ENCODE peak calls at places on chromosome 11, in ten cellular contexts. One of them, this sample, is unnamed.

GRCh38 chr11:123694551-123694950 is 40.1 kb upstream of the SCN3B start:
- DNase-seq in NCI-H2081: no peak
- DNase-seq in esophagus squamous epithelium: no peak
- DNase-seq in CD8-positive, alpha-beta memory T cell: no peak
- DNase-seq in CD4-positive, alpha-beta T cell: no peak
- DNase-seq in sciatic nerve: no peak
- DNase-seq in HEK293T: no peak
- DNase-seq in HS-5: no peak
- DNase-seq in anterior cingulate cortex: no peak
- DNase-seq in GM23338: no peak
- DNase-seq in this sample: no peak

GRCh38 chr11:69554849-69555248 is 73.4 kb downstream of the LINC01488 start:
- DNase-seq in NCI-H2081: no peak
- DNase-seq in esophagus squamous epithelium: no peak
- DNase-seq in CD8-positive, alpha-beta memory T cell: no peak
- DNase-seq in CD4-positive, alpha-beta T cell: no peak
- DNase-seq in sciatic nerve: no peak
- DNase-seq in HEK293T: no peak
- DNase-seq in HS-5: no peak
- DNase-seq in anterior cingulate cortex: no peak
- DNase-seq in GM23338: no peak
- DNase-seq in this sample: no peak

GRCh38 chr11:78424334-78425270 is 7.0 kb upstream of the GAB2 start:
- DNase-seq in NCI-H2081: no peak
- DNase-seq in esophagus squamous epithelium: no peak
- DNase-seq in CD8-positive, alpha-beta memory T cell: no peak
- DNase-seq in CD4-positive, alpha-beta T cell: no peak
- DNase-seq in sciatic nerve: no peak
- DNase-seq in HEK293T: no peak
- DNase-seq in HS-5: no peak
- DNase-seq in anterior cingulate cortex: no peak
- DNase-seq in GM23338: peak; percentile 21
- DNase-seq in this sample: no peak

GRCh38 chr11:118715245-118715807 is 35.9 kb upstream of the TREH start:
- DNase-seq in NCI-H2081: no peak
- DNase-seq in esophagus squamous epithelium: no peak
- DNase-seq in CD8-positive, alpha-beta memory T cell: no peak
- DNase-seq in CD4-positive, alpha-beta T cell: no peak
- DNase-seq in sciatic nerve: no peak
- DNase-seq in HEK293T: no peak
- DNase-seq in HS-5: no peak
- DNase-seq in anterior cingulate cortex: no peak
- DNase-seq in GM23338: no peak
- DNase-seq in this sample: no peak

GRCh38 chr11:113796663-113797259 is 17.2 kb downstream of the CLDN25 start:
- DNase-seq in NCI-H2081: peak; percentile 57
- DNase-seq in esophagus squamous epithelium: no peak
- DNase-seq in CD8-positive, alpha-beta memory T cell: no peak
- DNase-seq in CD4-positive, alpha-beta T cell: no peak
- DNase-seq in sciatic nerve: no peak
- DNase-seq in HEK293T: peak; percentile 59
- DNase-seq in HS-5: no peak
- DNase-seq in anterior cingulate cortex: peak; percentile 32
- DNase-seq in GM23338: peak; percentile 87
- DNase-seq in this sample: peak; percentile 29

GRCh38 chr11:32229566-32230240 is 138.8 kb downstream of the RCN1 start:
- DNase-seq in NCI-H2081: peak; percentile 5
- DNase-seq in esophagus squamous epithelium: no peak
- DNase-seq in CD8-positive, alpha-beta memory T cell: no peak
- DNase-seq in CD4-positive, alpha-beta T cell: no peak
- DNase-seq in sciatic nerve: no peak
- DNase-seq in HEK293T: no peak
- DNase-seq in HS-5: no peak
- DNase-seq in anterior cingulate cortex: no peak
- DNase-seq in GM23338: no peak
- DNase-seq in this sample: no peak

GRCh38 chr11:70305501-70305900 is 35.0 kb downstream of the PPFIA1 start:
- DNase-seq in NCI-H2081: no peak
- DNase-seq in esophagus squamous epithelium: no peak
- DNase-seq in CD8-positive, alpha-beta memory T cell: no peak
- DNase-seq in CD4-positive, alpha-beta T cell: no peak
- DNase-seq in sciatic nerve: no peak
- DNase-seq in HEK293T: no peak
- DNase-seq in HS-5: no peak
- DNase-seq in anterior cingulate cortex: no peak
- DNase-seq in GM23338: no peak
- DNase-seq in this sample: no peak

GRCh38 chr11:120563698-120564572 is 52.4 kb downstream of the GRIK4 start:
- DNase-seq in NCI-H2081: no peak
- DNase-seq in esophagus squamous epithelium: no peak
- DNase-seq in CD8-positive, alpha-beta memory T cell: no peak
- DNase-seq in CD4-positive, alpha-beta T cell: no peak
- DNase-seq in sciatic nerve: peak; percentile 83
- DNase-seq in HEK293T: no peak
- DNase-seq in HS-5: no peak
- DNase-seq in anterior cingulate cortex: peak; percentile 86
- DNase-seq in GM23338: peak; percentile 83
- DNase-seq in this sample: peak; percentile 43

GRCh38 chr11:60867871-60868681 is 734 bp downstream of the ZP1 start:
- DNase-seq in NCI-H2081: no peak
- DNase-seq in esophagus squamous epithelium: no peak
- DNase-seq in CD8-positive, alpha-beta memory T cell: no peak
- DNase-seq in CD4-positive, alpha-beta T cell: no peak
- DNase-seq in sciatic nerve: peak; percentile 26
- DNase-seq in HEK293T: no peak
- DNase-seq in HS-5: no peak
- DNase-seq in anterior cingulate cortex: no peak
- DNase-seq in GM23338: no peak
- DNase-seq in this sample: no peak

GRCh38 chr11:66850588-66851250 is 6.1 kb upstream of the LRFN4 start:
- DNase-seq in NCI-H2081: no peak
- DNase-seq in esophagus squamous epithelium: no peak
- DNase-seq in CD8-positive, alpha-beta memory T cell: no peak
- DNase-seq in CD4-positive, alpha-beta T cell: no peak
- DNase-seq in sciatic nerve: peak; percentile 54
- DNase-seq in HEK293T: no peak
- DNase-seq in HS-5: no peak
- DNase-seq in anterior cingulate cortex: no peak
- DNase-seq in GM23338: no peak
- DNase-seq in this sample: no peak

GRCh38 chr11:44527476-44527875 is 38.0 kb upstream of the CD82 start:
- DNase-seq in NCI-H2081: no peak
- DNase-seq in esophagus squamous epithelium: no peak
- DNase-seq in CD8-positive, alpha-beta memory T cell: no peak
- DNase-seq in CD4-positive, alpha-beta T cell: no peak
- DNase-seq in sciatic nerve: no peak
- DNase-seq in HEK293T: no peak
- DNase-seq in HS-5: no peak
- DNase-seq in anterior cingulate cortex: no peak
- DNase-seq in GM23338: no peak
- DNase-seq in this sample: no peak

GRCh38 chr11:111635706-111636045 is 33.4 kb downstream of the SIK2 start:
- DNase-seq in NCI-H2081: peak; percentile 59
- DNase-seq in esophagus squamous epithelium: no peak
- DNase-seq in CD8-positive, alpha-beta memory T cell: no peak
- DNase-seq in CD4-positive, alpha-beta T cell: no peak
- DNase-seq in sciatic nerve: no peak
- DNase-seq in HEK293T: no peak
- DNase-seq in HS-5: no peak
- DNase-seq in anterior cingulate cortex: peak; percentile 56
- DNase-seq in GM23338: no peak
- DNase-seq in this sample: peak; percentile 19

GRCh38 chr11:46247090-46247489 is 30.4 kb upstream of the CREB3L1 start:
- DNase-seq in NCI-H2081: no peak
- DNase-seq in esophagus squamous epithelium: no peak
- DNase-seq in CD8-positive, alpha-beta memory T cell: no peak
- DNase-seq in CD4-positive, alpha-beta T cell: no peak
- DNase-seq in sciatic nerve: no peak
- DNase-seq in HEK293T: no peak
- DNase-seq in HS-5: no peak
- DNase-seq in anterior cingulate cortex: no peak
- DNase-seq in GM23338: no peak
- DNase-seq in this sample: no peak

GRCh38 chr11:64874308-64874707 is 4.1 kb downstream of the EHD1 start:
- DNase-seq in NCI-H2081: no peak
- DNase-seq in esophagus squamous epithelium: no peak
- DNase-seq in CD8-positive, alpha-beta memory T cell: peak; percentile 58
- DNase-seq in CD4-positive, alpha-beta T cell: no peak
- DNase-seq in sciatic nerve: no peak
- DNase-seq in HEK293T: no peak
- DNase-seq in HS-5: no peak
- DNase-seq in anterior cingulate cortex: peak; percentile 38
- DNase-seq in GM23338: no peak
- DNase-seq in this sample: no peak

GRCh38 chr11:114316980-114317675 is 20.9 kb downstream of the NNMT start:
- DNase-seq in NCI-H2081: no peak
- DNase-seq in esophagus squamous epithelium: no peak
- DNase-seq in CD8-positive, alpha-beta memory T cell: no peak
- DNase-seq in CD4-positive, alpha-beta T cell: no peak
- DNase-seq in sciatic nerve: no peak
- DNase-seq in HEK293T: no peak
- DNase-seq in HS-5: no peak
- DNase-seq in anterior cingulate cortex: no peak
- DNase-seq in GM23338: no peak
- DNase-seq in this sample: no peak

GRCh38 chr11:109150603-109151002 is 271.4 kb upstream of the C11orf87 start:
- DNase-seq in NCI-H2081: no peak
- DNase-seq in esophagus squamous epithelium: no peak
- DNase-seq in CD8-positive, alpha-beta memory T cell: no peak
- DNase-seq in CD4-positive, alpha-beta T cell: no peak
- DNase-seq in sciatic nerve: no peak
- DNase-seq in HEK293T: no peak
- DNase-seq in HS-5: no peak
- DNase-seq in anterior cingulate cortex: no peak
- DNase-seq in GM23338: peak; percentile 9
- DNase-seq in this sample: no peak

GRCh38 chr11:69367211-69367964 is 73.4 kb downstream of the MYEOV start:
- DNase-seq in NCI-H2081: no peak
- DNase-seq in esophagus squamous epithelium: no peak
- DNase-seq in CD8-positive, alpha-beta memory T cell: no peak
- DNase-seq in CD4-positive, alpha-beta T cell: no peak
- DNase-seq in sciatic nerve: no peak
- DNase-seq in HEK293T: no peak
- DNase-seq in HS-5: no peak
- DNase-seq in anterior cingulate cortex: no peak
- DNase-seq in GM23338: no peak
- DNase-seq in this sample: no peak

GRCh38 chr11:117314840-117315239 is 1.2 kb downstream of the BACE1 start:
- DNase-seq in NCI-H2081: no peak
- DNase-seq in esophagus squamous epithelium: no peak
- DNase-seq in CD8-positive, alpha-beta memory T cell: no peak
- DNase-seq in CD4-positive, alpha-beta T cell: no peak
- DNase-seq in sciatic nerve: peak; percentile 40
- DNase-seq in HEK293T: no peak
- DNase-seq in HS-5: no peak
- DNase-seq in anterior cingulate cortex: no peak
- DNase-seq in GM23338: peak; percentile 36
- DNase-seq in this sample: no peak

GRCh38 chr11:75554258-75555022 is 7.6 kb upstream of the SERPINH1 start:
- DNase-seq in NCI-H2081: no peak
- DNase-seq in esophagus squamous epithelium: no peak
- DNase-seq in CD8-positive, alpha-beta memory T cell: no peak
- DNase-seq in CD4-positive, alpha-beta T cell: no peak
- DNase-seq in sciatic nerve: peak; percentile 94
- DNase-seq in HEK293T: no peak
- DNase-seq in HS-5: peak; percentile 83
- DNase-seq in anterior cingulate cortex: peak; percentile 94
- DNase-seq in GM23338: peak; percentile 88
- DNase-seq in this sample: peak; percentile 58

GRCh38 chr11:17641792-17642350 is 77.5 kb upstream of the MYOD1 start:
- DNase-seq in NCI-H2081: no peak
- DNase-seq in esophagus squamous epithelium: no peak
- DNase-seq in CD8-positive, alpha-beta memory T cell: no peak
- DNase-seq in CD4-positive, alpha-beta T cell: no peak
- DNase-seq in sciatic nerve: no peak
- DNase-seq in HEK293T: no peak
- DNase-seq in HS-5: no peak
- DNase-seq in anterior cingulate cortex: no peak
- DNase-seq in GM23338: no peak
- DNase-seq in this sample: no peak

GRCh38 chr11:73976451-73977151 is 6.0 kb downstream of the UCP2 start:
- DNase-seq in NCI-H2081: no peak
- DNase-seq in esophagus squamous epithelium: no peak
- DNase-seq in CD8-positive, alpha-beta memory T cell: no peak
- DNase-seq in CD4-positive, alpha-beta T cell: no peak
- DNase-seq in sciatic nerve: peak; percentile 46
- DNase-seq in HEK293T: no peak
- DNase-seq in HS-5: no peak
- DNase-seq in anterior cingulate cortex: no peak
- DNase-seq in GM23338: no peak
- DNase-seq in this sample: no peak

GRCh38 chr11:45665933-45666647 is 668 bp upstream of the CHST1 start:
- DNase-seq in NCI-H2081: no peak
- DNase-seq in esophagus squamous epithelium: no peak
- DNase-seq in CD8-positive, alpha-beta memory T cell: no peak
- DNase-seq in CD4-positive, alpha-beta T cell: no peak
- DNase-seq in sciatic nerve: no peak
- DNase-seq in HEK293T: no peak
- DNase-seq in HS-5: no peak
- DNase-seq in anterior cingulate cortex: no peak
- DNase-seq in GM23338: no peak
- DNase-seq in this sample: peak; percentile 56

GRCh38 chr11:122293298-122294023 is 177.4 kb upstream of the BLID start:
- DNase-seq in NCI-H2081: no peak
- DNase-seq in esophagus squamous epithelium: no peak
- DNase-seq in CD8-positive, alpha-beta memory T cell: no peak
- DNase-seq in CD4-positive, alpha-beta T cell: no peak
- DNase-seq in sciatic nerve: no peak
- DNase-seq in HEK293T: no peak
- DNase-seq in HS-5: no peak
- DNase-seq in anterior cingulate cortex: no peak
- DNase-seq in GM23338: peak; percentile 59
- DNase-seq in this sample: no peak

GRCh38 chr11:109654091-109654490 is 232.1 kb downstream of the C11orf87 start:
- DNase-seq in NCI-H2081: no peak
- DNase-seq in esophagus squamous epithelium: no peak
- DNase-seq in CD8-positive, alpha-beta memory T cell: no peak
- DNase-seq in CD4-positive, alpha-beta T cell: no peak
- DNase-seq in sciatic nerve: no peak
- DNase-seq in HEK293T: no peak
- DNase-seq in HS-5: no peak
- DNase-seq in anterior cingulate cortex: no peak
- DNase-seq in GM23338: no peak
- DNase-seq in this sample: no peak

GRCh38 chr11:68271023-68271780 is 571 bp downstream of the C11orf24 start:
- DNase-seq in NCI-H2081: peak; percentile 47
- DNase-seq in esophagus squamous epithelium: no peak
- DNase-seq in CD8-positive, alpha-beta memory T cell: peak; percentile 44
- DNase-seq in CD4-positive, alpha-beta T cell: peak; percentile 26
- DNase-seq in sciatic nerve: peak; percentile 69
- DNase-seq in HEK293T: peak; percentile 82
- DNase-seq in HS-5: peak; percentile 53
- DNase-seq in anterior cingulate cortex: no peak
- DNase-seq in GM23338: peak; percentile 87
- DNase-seq in this sample: peak; percentile 9

GRCh38 chr11:11731311-11732083 is 109.7 kb upstream of the GALNT18 start:
- DNase-seq in NCI-H2081: no peak
- DNase-seq in esophagus squamous epithelium: no peak
- DNase-seq in CD8-positive, alpha-beta memory T cell: no peak
- DNase-seq in CD4-positive, alpha-beta T cell: no peak
- DNase-seq in sciatic nerve: no peak
- DNase-seq in HEK293T: no peak
- DNase-seq in HS-5: peak; percentile 58
- DNase-seq in anterior cingulate cortex: no peak
- DNase-seq in GM23338: no peak
- DNase-seq in this sample: peak; percentile 38

GRCh38 chr11:86511086-86511551 is 136.4 kb downstream of the CCDC81 start:
- DNase-seq in NCI-H2081: no peak
- DNase-seq in esophagus squamous epithelium: no peak
- DNase-seq in CD8-positive, alpha-beta memory T cell: no peak
- DNase-seq in CD4-positive, alpha-beta T cell: no peak
- DNase-seq in sciatic nerve: no peak
- DNase-seq in HEK293T: no peak
- DNase-seq in HS-5: no peak
- DNase-seq in anterior cingulate cortex: no peak
- DNase-seq in GM23338: no peak
- DNase-seq in this sample: no peak

GRCh38 chr11:104443387-104443786 is 279.4 kb upstream of the PDGFD start:
- DNase-seq in NCI-H2081: no peak
- DNase-seq in esophagus squamous epithelium: no peak
- DNase-seq in CD8-positive, alpha-beta memory T cell: no peak
- DNase-seq in CD4-positive, alpha-beta T cell: no peak
- DNase-seq in sciatic nerve: no peak
- DNase-seq in HEK293T: no peak
- DNase-seq in HS-5: no peak
- DNase-seq in anterior cingulate cortex: no peak
- DNase-seq in GM23338: no peak
- DNase-seq in this sample: no peak

This sample was measured in NCI-H2029.